ENCODE peak calls at places on chromosomes 4 and X, in nine cellular contexts. One of them, this sample, is unnamed.

GRCh38 chr4:174485025-174485424 is 37.3 kb downstream of the HPGD start:
- DNase-seq in sigmoid colon: no peak
- DNase-seq in stomach: no peak
- DNase-seq in tibial artery: no peak
- DNase-seq in CD8-positive, alpha-beta T cell: no peak
- DNase-seq in GM23338: no peak
- DNase-seq in right atrium auricular region: no peak
- DNase-seq in Peyer's patch: no peak
- DNase-seq in pancreas: no peak
- DNase-seq in this sample: no peak

GRCh38 chrX:45046417-45046816 is 154.3 kb downstream of the DIPK2B start:
- DNase-seq in sigmoid colon: no peak
- DNase-seq in stomach: no peak
- DNase-seq in tibial artery: no peak
- DNase-seq in CD8-positive, alpha-beta T cell: no peak
- DNase-seq in GM23338: no peak
- DNase-seq in right atrium auricular region: no peak
- DNase-seq in Peyer's patch: no peak
- DNase-seq in pancreas: no peak
- DNase-seq in this sample: no peak

GRCh38 chr4:93317046-93317445 is 511.5 kb upstream of the ATOH1 start:
- DNase-seq in sigmoid colon: no peak
- DNase-seq in stomach: no peak
- DNase-seq in tibial artery: no peak
- DNase-seq in CD8-positive, alpha-beta T cell: no peak
- DNase-seq in GM23338: no peak
- DNase-seq in right atrium auricular region: no peak
- DNase-seq in Peyer's patch: no peak
- DNase-seq in pancreas: no peak
- DNase-seq in this sample: no peak

GRCh38 chr4:73315091-73315490 is 56.5 kb upstream of the ANKRD17 start:
- DNase-seq in sigmoid colon: no peak
- DNase-seq in stomach: no peak
- DNase-seq in tibial artery: no peak
- DNase-seq in CD8-positive, alpha-beta T cell: no peak
- DNase-seq in GM23338: no peak
- DNase-seq in right atrium auricular region: no peak
- DNase-seq in Peyer's patch: no peak
- DNase-seq in pancreas: no peak
- DNase-seq in this sample: no peak

GRCh38 chr4:30962949-30963348 is 242.8 kb downstream of the PCDH7 start:
- DNase-seq in sigmoid colon: no peak
- DNase-seq in stomach: no peak
- DNase-seq in tibial artery: no peak
- DNase-seq in CD8-positive, alpha-beta T cell: no peak
- DNase-seq in GM23338: no peak
- DNase-seq in right atrium auricular region: no peak
- DNase-seq in Peyer's patch: no peak
- DNase-seq in pancreas: no peak
- DNase-seq in this sample: no peak

GRCh38 chrX:23786268-23786815 is 3.4 kb downstream of the SAT1 start:
- DNase-seq in sigmoid colon: no peak
- DNase-seq in stomach: no peak
- DNase-seq in tibial artery: no peak
- DNase-seq in CD8-positive, alpha-beta T cell: no peak
- DNase-seq in GM23338: no peak
- DNase-seq in right atrium auricular region: no peak
- DNase-seq in Peyer's patch: no peak
- DNase-seq in pancreas: no peak
- DNase-seq in this sample: no peak

GRCh38 chr4:126687655-126688358 is 945.0 kb upstream of the INTU start:
- DNase-seq in sigmoid colon: no peak
- DNase-seq in stomach: no peak
- DNase-seq in tibial artery: no peak
- DNase-seq in CD8-positive, alpha-beta T cell: no peak
- DNase-seq in GM23338: no peak
- DNase-seq in right atrium auricular region: no peak
- DNase-seq in Peyer's patch: no peak
- DNase-seq in pancreas: no peak
- DNase-seq in this sample: no peak

GRCh38 chr4:17468638-17469221 is 43.2 kb downstream of the QDPR start:
- DNase-seq in sigmoid colon: no peak
- DNase-seq in stomach: no peak
- DNase-seq in tibial artery: no peak
- DNase-seq in CD8-positive, alpha-beta T cell: no peak
- DNase-seq in GM23338: peak; percentile 67
- DNase-seq in right atrium auricular region: no peak
- DNase-seq in Peyer's patch: no peak
- DNase-seq in pancreas: no peak
- DNase-seq in this sample: no peak

GRCh38 chr4:176601156-176601555 is 191.6 kb downstream of the VEGFC start:
- DNase-seq in sigmoid colon: no peak
- DNase-seq in stomach: no peak
- DNase-seq in tibial artery: no peak
- DNase-seq in CD8-positive, alpha-beta T cell: no peak
- DNase-seq in GM23338: no peak
- DNase-seq in right atrium auricular region: no peak
- DNase-seq in Peyer's patch: no peak
- DNase-seq in pancreas: no peak
- DNase-seq in this sample: no peak

GRCh38 chr4:15636818-15637217 is 18.3 kb downstream of the FBXL5 start:
- DNase-seq in sigmoid colon: no peak
- DNase-seq in stomach: no peak
- DNase-seq in tibial artery: no peak
- DNase-seq in CD8-positive, alpha-beta T cell: no peak
- DNase-seq in GM23338: no peak
- DNase-seq in right atrium auricular region: no peak
- DNase-seq in Peyer's patch: no peak
- DNase-seq in pancreas: no peak
- DNase-seq in this sample: no peak

GRCh38 chr4:158020734-158021346 is 152.0 kb downstream of the GASK1B start:
- DNase-seq in sigmoid colon: no peak
- DNase-seq in stomach: no peak
- DNase-seq in tibial artery: no peak
- DNase-seq in CD8-positive, alpha-beta T cell: no peak
- DNase-seq in GM23338: no peak
- DNase-seq in right atrium auricular region: no peak
- DNase-seq in Peyer's patch: no peak
- DNase-seq in pancreas: no peak
- DNase-seq in this sample: no peak

GRCh38 chr4:27685947-27686346 is 825.3 kb downstream of the STIM2 start:
- DNase-seq in sigmoid colon: no peak
- DNase-seq in stomach: no peak
- DNase-seq in tibial artery: no peak
- DNase-seq in CD8-positive, alpha-beta T cell: no peak
- DNase-seq in GM23338: no peak
- DNase-seq in right atrium auricular region: no peak
- DNase-seq in Peyer's patch: no peak
- DNase-seq in pancreas: no peak
- DNase-seq in this sample: no peak

GRCh38 chr4:17316566-17316965 is 195.3 kb downstream of the QDPR start:
- DNase-seq in sigmoid colon: no peak
- DNase-seq in stomach: no peak
- DNase-seq in tibial artery: no peak
- DNase-seq in CD8-positive, alpha-beta T cell: no peak
- DNase-seq in GM23338: no peak
- DNase-seq in right atrium auricular region: no peak
- DNase-seq in Peyer's patch: no peak
- DNase-seq in pancreas: no peak
- DNase-seq in this sample: no peak

GRCh38 chr4:117249333-117249732 is 164.0 kb upstream of the TRAM1L1 start:
- DNase-seq in sigmoid colon: no peak
- DNase-seq in stomach: no peak
- DNase-seq in tibial artery: no peak
- DNase-seq in CD8-positive, alpha-beta T cell: no peak
- DNase-seq in GM23338: no peak
- DNase-seq in right atrium auricular region: no peak
- DNase-seq in Peyer's patch: no peak
- DNase-seq in pancreas: no peak
- DNase-seq in this sample: no peak

GRCh38 chr4:53558061-53558801 is 33.1 kb downstream of the LNX1 start:
- DNase-seq in sigmoid colon: no peak
- DNase-seq in stomach: no peak
- DNase-seq in tibial artery: no peak
- DNase-seq in CD8-positive, alpha-beta T cell: no peak
- DNase-seq in GM23338: peak; percentile 44
- DNase-seq in right atrium auricular region: no peak
- DNase-seq in Peyer's patch: no peak
- DNase-seq in pancreas: no peak
- DNase-seq in this sample: no peak

GRCh38 chr4:153955306-153955705 is 166.4 kb upstream of the SFRP2 start:
- DNase-seq in sigmoid colon: no peak
- DNase-seq in stomach: no peak
- DNase-seq in tibial artery: no peak
- DNase-seq in CD8-positive, alpha-beta T cell: no peak
- DNase-seq in GM23338: no peak
- DNase-seq in right atrium auricular region: no peak
- DNase-seq in Peyer's patch: no peak
- DNase-seq in pancreas: no peak
- DNase-seq in this sample: no peak

GRCh38 chr4:138182838-138183426 is 59.2 kb downstream of the SLC7A11 start:
- DNase-seq in sigmoid colon: no peak
- DNase-seq in stomach: no peak
- DNase-seq in tibial artery: no peak
- DNase-seq in CD8-positive, alpha-beta T cell: no peak
- DNase-seq in GM23338: peak; percentile 60
- DNase-seq in right atrium auricular region: no peak
- DNase-seq in Peyer's patch: no peak
- DNase-seq in pancreas: no peak
- DNase-seq in this sample: no peak

GRCh38 chr4:139734201-139734874 is 68.7 kb downstream of the MGST2 start:
- DNase-seq in sigmoid colon: peak; percentile 79
- DNase-seq in stomach: no peak
- DNase-seq in tibial artery: no peak
- DNase-seq in CD8-positive, alpha-beta T cell: no peak
- DNase-seq in GM23338: no peak
- DNase-seq in right atrium auricular region: peak; percentile 76
- DNase-seq in Peyer's patch: no peak
- DNase-seq in pancreas: no peak
- DNase-seq in this sample: no peak

GRCh38 chrX:20530319-20530979 is 263.7 kb upstream of the RPS6KA3 start:
- DNase-seq in sigmoid colon: peak; percentile 74
- DNase-seq in stomach: peak; percentile 53
- DNase-seq in tibial artery: peak; percentile 66
- DNase-seq in CD8-positive, alpha-beta T cell: peak; percentile 37
- DNase-seq in GM23338: peak; percentile 62
- DNase-seq in right atrium auricular region: peak; percentile 70
- DNase-seq in Peyer's patch: peak; percentile 44
- DNase-seq in pancreas: no peak
- DNase-seq in this sample: peak; percentile 49
- H3K27ac ChIP-seq in sigmoid colon: peak overlapping the region; percentile 5
- H3K27ac ChIP-seq in stomach: no peak overlapping the region
- H3K27ac ChIP-seq in tibial artery: peak overlapping the region; percentile 19
- H3K27ac ChIP-seq in CD8-positive, alpha-beta T cell: no peak overlapping the region
- H3K27ac ChIP-seq in GM23338: no peak overlapping the region
- H3K27ac ChIP-seq in right atrium auricular region: no peak overlapping the region
- H3K27ac ChIP-seq in Peyer's patch: no peak overlapping the region
- H3K27ac ChIP-seq in pancreas: no peak overlapping the region
- H3K27ac ChIP-seq in this sample: no peak overlapping the region

GRCh38 chrX:120629667-120630537 is at the start of gene C1GALT1C1:
- DNase-seq in sigmoid colon: peak; percentile 97
- DNase-seq in stomach: peak; percentile 91
- DNase-seq in tibial artery: peak; percentile 95
- DNase-seq in CD8-positive, alpha-beta T cell: peak; percentile 81
- DNase-seq in GM23338: peak; percentile 95
- DNase-seq in right atrium auricular region: peak; percentile 91
- DNase-seq in Peyer's patch: peak; percentile 88
- DNase-seq in pancreas: peak; percentile 94
- DNase-seq in this sample: peak; percentile 93
- H3K4me3 ChIP-seq in sigmoid colon: peak within 1 kb of the TSS; percentile 60
- H3K4me3 ChIP-seq in stomach: peak within 1 kb of the TSS; percentile 66
- H3K4me3 ChIP-seq in tibial artery: peak within 1 kb of the TSS; percentile 71
- H3K4me3 ChIP-seq in CD8-positive, alpha-beta T cell: peak within 1 kb of the TSS; percentile 96
- H3K4me3 ChIP-seq in GM23338: peak within 1 kb of the TSS; percentile 75
- H3K4me3 ChIP-seq in right atrium auricular region: peak within 1 kb of the TSS; percentile 56
- H3K4me3 ChIP-seq in Peyer's patch: peak within 1 kb of the TSS; percentile 77
- H3K4me3 ChIP-seq in pancreas: peak within 1 kb of the TSS; percentile 40
- H3K4me3 ChIP-seq in this sample: peak within 1 kb of the TSS; percentile 92

GRCh38 chr4:98610926-98611325 is 47.5 kb downstream of the TSPAN5 start:
- DNase-seq in sigmoid colon: no peak
- DNase-seq in stomach: no peak
- DNase-seq in tibial artery: no peak
- DNase-seq in CD8-positive, alpha-beta T cell: no peak
- DNase-seq in GM23338: no peak
- DNase-seq in right atrium auricular region: no peak
- DNase-seq in Peyer's patch: no peak
- DNase-seq in pancreas: no peak
- DNase-seq in this sample: no peak

GRCh38 chr4:98608343-98608742 is 50.1 kb downstream of the TSPAN5 start:
- DNase-seq in sigmoid colon: no peak
- DNase-seq in stomach: no peak
- DNase-seq in tibial artery: no peak
- DNase-seq in CD8-positive, alpha-beta T cell: no peak
- DNase-seq in GM23338: no peak
- DNase-seq in right atrium auricular region: no peak
- DNase-seq in Peyer's patch: no peak
- DNase-seq in pancreas: no peak
- DNase-seq in this sample: no peak

GRCh38 chr4:98611649-98612317 is 46.6 kb downstream of the TSPAN5 start:
- DNase-seq in sigmoid colon: no peak
- DNase-seq in stomach: no peak
- DNase-seq in tibial artery: no peak
- DNase-seq in CD8-positive, alpha-beta T cell: no peak
- DNase-seq in GM23338: no peak
- DNase-seq in right atrium auricular region: no peak
- DNase-seq in Peyer's patch: no peak
- DNase-seq in pancreas: no peak
- DNase-seq in this sample: no peak

GRCh38 chr4:98612318-98613250 is 45.8 kb downstream of the TSPAN5 start:
- DNase-seq in sigmoid colon: no peak
- DNase-seq in stomach: no peak
- DNase-seq in tibial artery: no peak
- DNase-seq in CD8-positive, alpha-beta T cell: no peak
- DNase-seq in GM23338: peak; percentile 52
- DNase-seq in right atrium auricular region: no peak
- DNase-seq in Peyer's patch: no peak
- DNase-seq in pancreas: no peak
- DNase-seq in this sample: no peak

DNA sequence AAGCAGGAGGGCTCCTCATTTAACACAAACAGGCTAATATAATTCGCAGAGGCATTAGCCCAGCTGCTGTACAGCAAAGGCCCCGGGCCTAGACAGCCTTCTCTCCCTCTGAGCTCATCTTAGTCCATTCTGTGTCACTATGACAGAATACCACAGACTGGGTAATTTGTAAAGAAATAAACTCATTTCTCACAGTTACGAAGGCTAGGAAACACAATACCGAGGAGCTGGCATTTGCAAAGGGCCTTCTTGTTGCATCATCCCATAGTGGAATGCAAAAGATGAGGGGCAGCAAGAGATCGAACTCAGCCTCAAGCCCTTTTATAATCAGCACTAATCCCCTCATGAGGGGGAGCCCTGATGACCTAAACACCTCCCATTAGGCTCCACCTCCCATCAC is 48.5 kb downstream of the TSPAN5 start:
- DNase-seq in sigmoid colon: no peak
- DNase-seq in stomach: no peak
- DNase-seq in tibial artery: no peak
- DNase-seq in CD8-positive, alpha-beta T cell: no peak
- DNase-seq in GM23338: no peak
- DNase-seq in right atrium auricular region: no peak
- DNase-seq in Peyer's patch: no peak
- DNase-seq in pancreas: no peak
- DNase-seq in this sample: no peak
- H3K4me1 ChIP-seq in sigmoid colon: no peaks in the 10 kb centered on the region
- H3K4me1 ChIP-seq in stomach: no peaks in the 10 kb centered on the region
- H3K4me1 ChIP-seq in tibial artery: no peaks in the 10 kb centered on the region
- H3K4me1 ChIP-seq in CD8-positive, alpha-beta T cell: peaks cover 11% of the 10 kb centered on the region
- H3K4me1 ChIP-seq in GM23338: peaks cover 92% of the 10 kb centered on the region
- H3K4me1 ChIP-seq in right atrium auricular region: no peaks in the 10 kb centered on the region
- H3K4me1 ChIP-seq in Peyer's patch: no peaks in the 10 kb centered on the region
- H3K4me1 ChIP-seq in pancreas: no peaks in the 10 kb centered on the region
- H3K4me1 ChIP-seq in this sample: peaks cover 40% of the 10 kb centered on the region

GRCh38 chr4:40288547-40288946 is 46.6 kb upstream of the CHRNA9 start:
- DNase-seq in sigmoid colon: peak; percentile 4
- DNase-seq in stomach: no peak
- DNase-seq in tibial artery: no peak
- DNase-seq in CD8-positive, alpha-beta T cell: no peak
- DNase-seq in GM23338: no peak
- DNase-seq in right atrium auricular region: no peak
- DNase-seq in Peyer's patch: peak; percentile 39
- DNase-seq in pancreas: no peak
- DNase-seq in this sample: no peak
- H3K27ac ChIP-seq in sigmoid colon: no peak overlapping the region
- H3K27ac ChIP-seq in stomach: no peak overlapping the region
- H3K27ac ChIP-seq in tibial artery: no peak overlapping the region
- H3K27ac ChIP-seq in CD8-positive, alpha-beta T cell: peak overlapping the region; percentile 24
- H3K27ac ChIP-seq in GM23338: no peak overlapping the region
- H3K27ac ChIP-seq in right atrium auricular region: no peak overlapping the region
- H3K27ac ChIP-seq in Peyer's patch: no peak overlapping the region
- H3K27ac ChIP-seq in pancreas: no peak overlapping the region
- H3K27ac ChIP-seq in this sample: peak overlapping the region; percentile 68

This sample was measured in CD4-positive, CD25-positive, alpha-beta regulatory T cell.